ENCODE peak calls at places on chromosome 22, in nine cellular contexts. L is stimulated activated CD4-positive, alpha-beta T cell treated with anti-CD3 and anti-CD28 coated beads, Interleukin-2, amount 100 ng/mL, for 48 hours; N is mesenteric fat pad; Q is pancreas; R is fibroblast of pulmonary artery; X is lung; W is NCI-H2081 treated with DMSO at 0.1 percent for 48 hours; E is mucosa of gallbladder; S is stimulated activated CD8-positive, alpha-beta memory T cell treated with anti-CD3 and anti-CD28 coated beads, Interleukin-4, amount 100 ng/mL, for 4 hours. J is an unnamed sample.

GRCh38 chr22:34004058-34004457 is 83.8 kb upstream of the LARGE1 start:
- DNase-seq in L (no peak), N (no peak), Q (no peak), R (no peak), X (no peak), W (no peak), E (no peak), S (no peak), J (no peak)

GRCh38 chr22:46063861-46064235 is 86.5 kb upstream of the PPARA start:
- DNase-seq in L (no peak), N (no peak), Q (peak), R (no peak), X (no peak), W (no peak), E (no peak), S (no peak), J (no peak)

GRCh38 chr22:26172389-26172990 is 3.2 kb downstream of the SEZ6L start:
- DNase-seq in L (peak), N (no peak), Q (peak), R (peak), X (no peak), W (no peak), E (peak), S (no peak), J (peak)

GRCh38 chr22:31474743-31475142 is 14.9 kb downstream of the EIF4ENIF1 start:
- DNase-seq in L (no peak), N (no peak), Q (no peak), R (peak), X (no peak), W (no peak), E (no peak), S (no peak), J (no peak)

GRCh38 chr22:32600184-32600583 is 125.6 kb downstream of the FBXO7 start:
- DNase-seq in L (no peak), N (peak), Q (no peak), R (no peak), X (no peak), W (no peak), E (no peak), S (no peak), J (no peak)

GRCh38 chr22:38031491-38031890 is 25.7 kb upstream of the PICK1 start:
- DNase-seq in L (no peak), N (no peak), Q (peak), R (no peak), X (no peak), W (no peak), E (no peak), S (no peak), J (no peak)

GRCh38 chr22:35900483-35901168 is 128.0 kb downstream of the RBFOX2 start:
- DNase-seq in L (no peak), N (no peak), Q (no peak), R (peak), X (no peak), W (no peak), E (no peak), S (no peak), J (no peak)

GRCh38 chr22:48974443-48975251 is 853.0 kb downstream of the BRD1 start:
- DNase-seq in L (no peak), N (peak), Q (no peak), R (no peak), X (no peak), W (no peak), E (no peak), S (no peak), J (no peak)

GRCh38 chr22:37290737-37291136 is 8.4 kb downstream of the CYTH4 start:
- DNase-seq in L (no peak), N (no peak), Q (no peak), R (peak), X (no peak), W (no peak), E (no peak), S (no peak), J (no peak)

GRCh38 chr22:24106385-24107381 is 74.6 kb upstream of the SUSD2 start:
- DNase-seq in L (no peak), N (no peak), Q (no peak), R (no peak), X (no peak), W (no peak), E (no peak), S (peak), J (no peak)

GRCh38 chr22:27780161-27780575 is 21.4 kb downstream of the MN1 start:
- DNase-seq in L (no peak), N (no peak), Q (no peak), R (peak), X (no peak), W (no peak), E (no peak), S (no peak), J (no peak)

GRCh38 chr22:20093437-20093836 is 13.4 kb downstream of the DGCR8 start:
- DNase-seq in L (no peak), N (no peak), Q (no peak), R (no peak), X (no peak), W (no peak), E (no peak), S (no peak), J (no peak)

GRCh38 chr22:37782340-37783168 is 25.2 kb upstream of the GCAT start:
- DNase-seq in L (no peak), N (no peak), Q (no peak), R (no peak), X (no peak), W (no peak), E (no peak), S (no peak), J (no peak)

GRCh38 chr22:29148826-29149225 is 56.9 kb upstream of the EMID1 start:
- DNase-seq in L (no peak), N (peak), Q (no peak), R (no peak), X (no peak), W (no peak), E (no peak), S (no peak), J (no peak)